ENCODE peak calls at places on chromosome X, in ten cellular contexts. R is PC-9, I is transverse colon, K is foreskin keratinocyte, F is adipocyte, V is HCT116, G is GM23248, D is upper lobe of right lung, S is uterus, A is A549. T is an unnamed sample. For H3K4me1, the result is how much of the 10 kb centered on the place peaks cover.

GRCh38 chrX:49264460-49264859 is at the start of gene FOXP3:
- DNase-seq in R (no peak), I (no peak), K (no peak), F (no peak), V (no peak), G (no peak), D (no peak), S (no peak), A (no peak), T (no peak)

GRCh38 chrX:23383411-23383810 is 48.8 kb downstream of the PTCHD1 start:
- DNase-seq in R (no peak), I (no peak), K (peak), F (peak), V (no peak), G (peak), D (no peak), S (no peak), A (no peak), T (no peak)

GRCh38 chrX:133314297-133314696 is 96.1 kb upstream of the TFDP3 start:
- DNase-seq in R (no peak), I (no peak), K (no peak), F (no peak), V (no peak), G (no peak), D (no peak), S (no peak), A (no peak), T (no peak)

GRCh38 chrX:81003491-81004185 is 194.0 kb upstream of the BRWD3 start:
- DNase-seq in R (no peak), I (no peak), K (no peak), F (no peak), V (no peak), G (no peak), D (no peak), S (no peak), A (no peak), T (no peak)

GRCh38 chrX:149962859-149963757 is 24.8 kb upstream of the EOLA2 start:
- DNase-seq in R (peak), I (peak), K (peak), F (peak), V (peak), G (peak), D (no peak), S (peak), A (peak), T (peak)

GRCh38 chrX:135308345-135308855 is 880 bp upstream of the ETDC start:
- DNase-seq in R (no peak), I (no peak), K (no peak), F (no peak), V (no peak), G (no peak), D (no peak), S (no peak), A (no peak), T (no peak)

GRCh38 chrX:84046403-84046984 is 141.5 kb downstream of the RPS6KA6 start:
- DNase-seq in R (no peak), I (no peak), K (peak), F (peak), V (no peak), G (peak), D (no peak), S (no peak), A (peak), T (no peak)

GRCh38 chrX:132940727-132941162 is 17.7 kb downstream of the HS6ST2 start:
- DNase-seq in R (peak), I (no peak), K (peak), F (no peak), V (peak), G (no peak), D (no peak), S (no peak), A (no peak), T (no peak)

GRCh38 chrX:46203115-46203514 is 342.1 kb downstream of the ZNF674 start:
- DNase-seq in R (no peak), I (no peak), K (no peak), F (no peak), V (no peak), G (no peak), D (no peak), S (no peak), A (no peak), T (no peak)

GRCh38 chrX:45781901-45782553 is 581.4 kb upstream of the DIPK2B start:
- DNase-seq in R (peak), I (no peak), K (peak), F (peak), V (no peak), G (peak), D (no peak), S (no peak), A (peak), T (no peak)

GRCh38 chrX:2397648-2398340 is 103.0 kb downstream of the DHRSX start:
- DNase-seq in R (no peak), I (no peak), K (peak), F (peak), V (peak), G (peak), D (no peak), S (no peak), A (no peak), T (no peak)

GRCh38 chrX:71533850-71534515 is 1.1 kb downstream of the OGT start:
- DNase-seq in R (no peak), I (peak), K (peak), F (peak), V (no peak), G (peak), D (peak), S (peak), A (peak), T (peak)

GRCh38 chrX:15674514-15674898 is 9.9 kb upstream of the CLTRN start:
- DNase-seq in R (peak), I (peak), K (peak), F (peak), V (peak), G (peak), D (peak), S (peak), A (peak), T (peak)

GRCh38 chrX:47502591-47503222 is 19.7 kb upstream of the ZNF41 start:
- DNase-seq in R (peak), I (no peak), K (peak), F (peak), V (no peak), G (peak), D (no peak), S (no peak), A (no peak), T (no peak)

GRCh38 chrX:103404225-103405008 is 28.1 kb downstream of the BEX3 start:
- DNase-seq in R (peak), I (peak), K (peak), F (peak), V (peak), G (peak), D (peak), S (peak), A (peak), T (peak)

GRCh38 chrX:15170927-15171326 is 99.0 kb downstream of the ASB9 start:
- DNase-seq in R (no peak), I (no peak), K (no peak), F (no peak), V (no peak), G (no peak), D (no peak), S (no peak), A (no peak), T (no peak)

GRCh38 chrX:123771449-123772064 is 38.7 kb upstream of the THOC2 start:
- DNase-seq in R (no peak), I (no peak), K (no peak), F (no peak), V (no peak), G (no peak), D (no peak), S (no peak), A (no peak), T (no peak)

GRCh38 chrX:68794486-68794885 is 34.3 kb upstream of the EFNB1 start:
- DNase-seq in R (no peak), I (no peak), K (no peak), F (no peak), V (no peak), G (no peak), D (no peak), S (no peak), A (no peak), T (no peak)

GRCh38 chrX:141917801-141918200 is 14.1 kb downstream of the MAGEC1 start:
- DNase-seq in R (peak), I (no peak), K (no peak), F (no peak), V (no peak), G (no peak), D (no peak), S (no peak), A (no peak), T (no peak)

GRCh38 chrX:30570505-30570904 is 7.1 kb downstream of the TASL start:
- DNase-seq in R (no peak), I (no peak), K (no peak), F (peak), V (peak), G (peak), D (no peak), S (no peak), A (no peak), T (no peak)

GRCh38 chrX:79330022-79330421 is 37.1 kb downstream of the ITM2A start:
- DNase-seq in R (no peak), I (no peak), K (no peak), F (no peak), V (no peak), G (no peak), D (no peak), S (no peak), A (no peak), T (no peak)

GRCh38 chrX:155070038-155070437 is 898 bp downstream of the CMC4 start:
- DNase-seq in R (no peak), I (no peak), K (no peak), F (no peak), V (no peak), G (peak), D (no peak), S (no peak), A (no peak), T (no peak)

GRCh38 chrX:155069414-155069813 is 1.5 kb downstream of the CMC4 start:
- DNase-seq in R (no peak), I (no peak), K (no peak), F (no peak), V (no peak), G (no peak), D (no peak), S (no peak), A (no peak), T (no peak)

GRCh38 chrX:155071694-155072215 is 447 bp downstream of the BRCC3 start:
- DNase-seq in R (peak), I (no peak), K (no peak), F (peak), V (no peak), G (peak), D (no peak), S (no peak), A (no peak), T (peak)

GRCh38 chrX:155070975-155071693 is at the start of the genes BRCC3, CMC4 and MTCP1:
- DNase-seq in R (peak), I (peak), K (peak), F (peak), V (peak), G (peak), D (peak), S (peak), A (peak), T (peak)

GRCh38 chrX:155070663-155070974 is 317 bp downstream of the CMC4 start:
- DNase-seq in R (no peak), I (no peak), K (peak), F (peak), V (no peak), G (no peak), D (no peak), S (no peak), A (peak), T (no peak)
- H3K4me1 ChIP-seq in R (under half), I (under half), K (under half), F (under half), V (under half), G (under half), D (under half), S (under half), A (under half), T (under half)

GRCh38 chrX:10110316-10110932 is 46.4 kb upstream of the CLCN4 start:
- DNase-seq in R (no peak), I (no peak), K (no peak), F (no peak), V (no peak), G (no peak), D (no peak), S (no peak), A (no peak), T (no peak)

GRCh38 chrX:10108288-10108687 is 48.5 kb upstream of the CLCN4 start:
- DNase-seq in R (no peak), I (no peak), K (peak), F (no peak), V (no peak), G (no peak), D (no peak), S (no peak), A (no peak), T (no peak)

GRCh38 chrX:10110984-10111363 is 45.8 kb upstream of the CLCN4 start:
- DNase-seq in R (no peak), I (no peak), K (no peak), F (peak), V (no peak), G (peak), D (no peak), S (no peak), A (no peak), T (no peak)

GRCh38 chrX:10111364-10112148 is 45.2 kb upstream of the CLCN4 start:
- DNase-seq in R (no peak), I (peak), K (no peak), F (peak), V (no peak), G (peak), D (no peak), S (no peak), A (no peak), T (peak)

GRCh38 chrX:10109695-10110094 is 47.1 kb upstream of the CLCN4 start:
- DNase-seq in R (no peak), I (peak), K (no peak), F (no peak), V (no peak), G (peak), D (no peak), S (peak), A (no peak), T (peak)
- H3K4me1 ChIP-seq in R (under half), I (under half), K (under half), F (under half), V (under half), G (under half), D (under half), S (under half), A (under half), T (under half)

GRCh38 chrX:16870861-16871584 is 861 bp upstream of the RBBP7 start:
- DNase-seq in R (peak), I (no peak), K (no peak), F (peak), V (no peak), G (peak), D (no peak), S (peak), A (no peak), T (peak)

GRCh38 chrX:16869393-16870094 is 618 bp downstream of the RBBP7 start:
- DNase-seq in R (no peak), I (peak), K (no peak), F (peak), V (no peak), G (peak), D (peak), S (peak), A (no peak), T (no peak)

GRCh38 chrX:16870095-16870860 is at the start of gene RBBP7:
- DNase-seq in R (peak), I (peak), K (peak), F (peak), V (peak), G (peak), D (peak), S (peak), A (peak), T (peak)

GRCh38 chrX:16867947-16868346 is 2.2 kb downstream of the RBBP7 start:
- DNase-seq in R (no peak), I (no peak), K (no peak), F (peak), V (no peak), G (no peak), D (no peak), S (no peak), A (no peak), T (no peak)

GRCh38 chrX:16868920-16869319 is 1.2 kb downstream of the RBBP7 start:
- DNase-seq in R (no peak), I (no peak), K (no peak), F (no peak), V (no peak), G (peak), D (no peak), S (no peak), A (no peak), T (no peak)
- H3K4me1 ChIP-seq in R (under half), I (under half), K (under half), F (under half), V (under half), G (under half), D (under half), S (under half), A (under half), T (under half)

GRCh38 chrX:37787353-37787869 is 7.6 kb downstream of the CYBB start:
- DNase-seq in R (no peak), I (no peak), K (no peak), F (no peak), V (no peak), G (no peak), D (no peak), S (no peak), A (no peak), T (no peak)

GRCh38 chrX:37783284-37783683 is 3.4 kb downstream of the CYBB start:
- DNase-seq in R (no peak), I (no peak), K (no peak), F (no peak), V (no peak), G (no peak), D (peak), S (no peak), A (no peak), T (no peak)

GRCh38 chrX:37786666-37787337 is 6.9 kb downstream of the CYBB start:
- DNase-seq in R (no peak), I (no peak), K (no peak), F (no peak), V (no peak), G (no peak), D (no peak), S (no peak), A (no peak), T (no peak)

GRCh38 chrX:37781808-37782207 is 1.9 kb downstream of the CYBB start:
- DNase-seq in R (no peak), I (no peak), K (no peak), F (no peak), V (no peak), G (no peak), D (no peak), S (no peak), A (no peak), T (no peak)

DNA sequence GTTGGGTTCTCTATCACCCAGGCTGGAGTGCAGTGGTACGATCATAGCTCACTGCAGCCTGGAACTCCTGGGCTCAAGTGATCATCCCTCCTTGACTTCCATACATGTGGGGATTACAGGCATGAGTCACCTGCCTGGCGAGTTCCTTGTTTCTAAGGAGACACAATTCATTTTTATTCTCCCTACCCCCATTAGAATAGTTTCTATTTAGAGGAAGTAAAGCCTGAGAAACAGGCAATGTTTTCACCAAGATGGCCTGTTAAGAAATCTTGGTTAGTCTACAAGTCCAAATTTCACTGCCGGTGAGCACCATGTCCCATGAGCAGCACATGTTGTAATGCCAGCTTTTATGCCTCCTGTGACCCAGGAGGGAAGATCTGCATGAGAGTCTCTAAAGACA is 5.7 kb downstream of the CYBB start:
- DNase-seq in R (peak), I (no peak), K (peak), F (no peak), V (no peak), G (no peak), D (no peak), S (no peak), A (no peak), T (no peak)
- H3K4me1 ChIP-seq in R (under half), I (under half), K (under half), F (under half), V (under half), G (under half), D (under half), S (under half), A (under half), T (under half)

DNA sequence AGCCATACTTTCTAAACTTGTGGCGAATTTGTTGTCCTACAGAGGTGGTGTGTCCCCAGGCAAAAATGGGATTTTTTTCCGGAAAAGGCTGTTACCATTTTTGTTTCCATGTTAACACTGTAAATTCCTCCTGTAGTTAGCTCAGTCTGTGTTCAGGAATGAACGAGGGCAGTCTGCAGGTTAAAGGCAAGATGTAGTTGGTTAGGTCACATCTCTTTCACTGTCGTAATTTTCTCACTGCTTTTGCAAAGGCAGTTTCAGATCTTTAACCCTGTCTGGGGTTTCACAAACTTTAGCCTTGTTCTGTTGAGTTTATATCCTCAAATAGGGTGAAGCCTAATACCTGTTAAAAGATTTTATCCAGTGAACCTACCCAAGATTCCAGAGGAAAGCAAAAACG is 50.5 kb upstream of the PUDP start:
- DNase-seq in R (no peak), I (no peak), K (no peak), F (no peak), V (no peak), G (no peak), D (no peak), S (no peak), A (no peak), T (no peak)
- H3K4me1 ChIP-seq in R (under half), I (under half), K (under half), F (under half), V (under half), G (under half), D (under half), S (under half), A (under half), T (under half)

DNA sequence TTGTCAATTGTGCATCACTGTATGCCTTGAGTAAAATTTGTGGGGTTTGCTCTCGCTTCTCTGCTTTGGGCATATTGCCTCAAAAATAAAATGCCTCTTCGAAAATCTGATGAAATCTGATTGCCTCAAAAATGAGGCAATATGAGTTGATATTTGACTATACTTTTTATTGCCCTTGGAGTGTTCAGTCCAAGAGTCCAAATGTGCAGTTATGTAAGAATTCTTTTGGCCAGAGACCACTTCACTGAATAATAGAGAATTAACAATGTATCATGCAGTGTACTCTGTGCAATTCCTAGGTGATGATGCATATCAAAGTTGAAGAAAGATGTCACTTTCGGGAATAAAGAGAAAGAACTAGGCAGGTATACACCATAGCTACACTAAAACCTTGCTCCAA is 8.6 kb downstream of the MAOA start:
- DNase-seq in R (no peak), I (no peak), K (no peak), F (no peak), V (no peak), G (no peak), D (no peak), S (no peak), A (no peak), T (no peak)
- H3K4me1 ChIP-seq in R (under half), I (under half), K (under half), F (under half), V (under half), G (under half), D (under half), S (under half), A (under half), T (under half)

DNA sequence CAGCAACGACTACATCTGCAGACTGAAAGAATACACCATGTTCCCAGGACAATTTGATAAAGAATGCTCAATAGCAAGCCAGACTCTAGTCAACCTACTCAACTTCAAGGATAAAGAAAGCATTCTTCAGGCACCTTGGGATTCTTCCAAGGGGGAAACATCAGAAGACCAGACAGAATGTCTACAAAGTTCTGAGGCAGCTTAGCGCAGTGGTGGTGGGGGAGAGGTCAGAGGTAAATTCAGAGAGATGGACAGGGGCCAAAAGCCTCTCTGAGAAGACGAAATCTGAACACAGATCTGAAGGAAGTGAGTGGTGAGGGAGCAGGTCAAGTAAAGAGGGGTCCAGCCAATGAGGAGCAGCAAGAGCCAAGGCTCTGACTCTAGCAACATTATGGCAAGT is 27.6 kb upstream of the IRAK1 start:
- DNase-seq in R (no peak), I (no peak), K (no peak), F (no peak), V (no peak), G (no peak), D (no peak), S (no peak), A (no peak), T (no peak)
- H3K4me1 ChIP-seq in R (under half), I (under half), K (under half), F (half or more), V (under half), G (half or more), D (under half), S (under half), A (half or more), T (under half)